ENCODE peak calls at places on chromosomes 4 and X, in seven cellular contexts. D is A549, S is testis, F is HepG2, P is ovary, Y is heart left ventricle, U is lower leg skin. I is an unnamed sample.

GRCh38 chr4:139666735-139667266 is 1.2 kb downstream of the MGST2 start:
- DNase-seq in P (peak), F (peak), D (no peak), S (peak), U (no peak), Y (peak), I (peak)

GRCh38 chr4:126533176-126533575 is 1099.6 kb upstream of the INTU start:
- DNase-seq in D (no peak), Y (no peak), P (no peak), S (no peak), U (no peak), F (no peak), I (no peak)

GRCh38 chr4:57078685-57079521 is 31.3 kb downstream of the IGFBP7 start:
- DNase-seq in P (no peak), F (peak), S (no peak), U (no peak), Y (no peak), D (no peak), I (peak)

GRCh38 chrX:111444881-111445280 is 32.9 kb upstream of the DCX start:
- DNase-seq in Y (no peak), D (no peak), P (no peak), S (no peak), U (no peak), F (no peak), I (no peak)

GRCh38 chr4:128528177-128528576 is 240.6 kb upstream of the PGRMC2 start:
- DNase-seq in F (no peak), U (no peak), S (no peak), P (no peak), D (no peak), Y (no peak), I (no peak)

GRCh38 chr4:72312032-72312650 is 256.9 kb downstream of the ADAMTS3 start:
- DNase-seq in Y (peak), U (peak), S (peak), D (no peak), P (peak), F (peak), I (peak)

GRCh38 chrX:150032742-150033141 is 94.5 kb upstream of the EOLA2 start:
- DNase-seq in D (no peak), S (no peak), P (no peak), F (no peak), Y (no peak), U (no peak), I (no peak)

GRCh38 chrX:51803833-51804232 is 60.6 kb downstream of the GSPT2 start:
- DNase-seq in F (no peak), P (no peak), D (no peak), S (no peak), U (no peak), Y (no peak), I (no peak)

GRCh38 chr4:186953601-186954260 is 230.1 kb upstream of the FAT1 start:
- DNase-seq in U (no peak), S (no peak), P (no peak), F (no peak), D (no peak), Y (peak), I (no peak)

GRCh38 chr4:41619161-41619560 is 81.2 kb downstream of the LIMCH1 start:
- DNase-seq in S (no peak), P (no peak), F (no peak), U (no peak), Y (no peak), D (no peak), I (no peak)

GRCh38 chr4:8101213-8101781 is 57.3 kb downstream of the ABLIM2 start:
- DNase-seq in S (peak), P (peak), D (no peak), Y (no peak), F (peak), U (peak), I (no peak)

GRCh38 chrX:42546800-42547199 is 231.2 kb downstream of the PPP1R2C start:
- DNase-seq in U (no peak), S (no peak), F (no peak), D (no peak), Y (no peak), P (no peak), I (no peak)

GRCh38 chr4:27506401-27506800 is 645.8 kb downstream of the STIM2 start:
- DNase-seq in Y (no peak), P (no peak), U (no peak), D (no peak), F (no peak), S (no peak), I (no peak)

GRCh38 chr4:52588097-52588496 is 71.0 kb downstream of the USP46 start:
- DNase-seq in Y (peak), P (peak), F (peak), D (no peak), U (no peak), S (peak), I (peak)

GRCh38 chr4:79209822-79210635 is 115.8 kb downstream of the NAA11 start:
- DNase-seq in Y (no peak), D (no peak), F (peak), S (peak), P (no peak), U (no peak), I (no peak)

DNA sequence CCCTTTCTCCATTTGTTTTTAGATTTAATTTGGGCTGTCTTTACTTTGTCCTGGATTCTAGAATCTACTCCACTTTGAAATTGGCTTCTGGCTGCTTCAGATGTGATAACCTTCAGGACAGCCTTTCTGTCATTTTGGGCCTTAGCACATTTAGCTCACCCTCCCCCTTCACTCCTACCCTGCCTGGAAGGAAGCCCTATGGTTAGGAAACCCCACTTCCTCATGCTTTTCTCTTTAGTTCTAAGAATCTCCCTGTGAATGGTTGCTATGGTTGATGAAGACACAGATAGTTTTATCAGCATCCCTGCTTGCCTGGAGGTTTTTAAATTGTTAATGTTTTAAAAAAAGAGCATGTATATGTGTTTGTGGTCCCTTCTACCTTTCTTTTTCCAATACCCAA is 100.7 kb upstream of the PTPN13 start:
- DNase-seq in Y (no peak), S (no peak), D (no peak), U (no peak), P (no peak), F (no peak), I (no peak)
- H3K4me3 ChIP-seq in Y (no peak), S (no peak), D (no peak), U (no peak), P (no peak), F (no peak), I (no peak)

DNA sequence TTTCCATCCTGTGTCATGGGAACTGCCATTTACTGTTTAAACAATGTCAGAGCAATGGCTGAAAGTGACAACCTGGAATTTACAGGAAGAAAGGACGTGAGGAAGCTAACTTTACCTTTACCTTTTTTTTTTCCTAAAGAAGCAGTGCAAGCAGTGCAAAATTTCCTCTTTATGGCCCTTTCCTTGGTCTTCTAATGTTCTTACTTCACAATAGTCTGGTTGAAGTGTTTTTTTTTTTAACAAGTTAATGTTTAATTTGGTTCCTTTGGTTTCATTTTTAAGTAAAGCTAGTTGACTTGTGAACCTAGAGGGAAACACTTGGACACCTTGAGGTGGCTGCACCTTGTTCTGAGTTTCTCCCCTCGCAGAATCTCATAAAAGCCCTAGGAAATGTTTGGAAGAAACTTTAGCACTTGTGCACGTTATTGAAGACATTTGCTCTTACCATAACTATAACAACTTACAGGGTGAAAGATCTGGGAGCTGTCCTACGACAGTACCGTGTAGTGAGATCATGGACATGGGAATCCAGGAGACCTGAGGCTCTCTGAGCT is 1.8 kb downstream of the SGMS2 start:
- DNase-seq in P (no peak), F (no peak), U (no peak), S (no peak), Y (no peak), D (peak), I (peak)
- TF ChIP-seq POLR2A in P (no peak), F (no peak), U (no peak), S (no peak), Y (no peak), D (no peak), I (peak)

GRCh38 chr4:180060159-180060889 is 2182.9 kb upstream of the TENM3 start:
- DNase-seq in F (no peak), S (no peak), Y (no peak), U (no peak), D (peak), P (no peak), I (no peak)
- H3K4me3 ChIP-seq in F (no peak), S (no peak), Y (no peak), U (no peak), D (no peak), P (no peak), I (no peak)

GRCh38 chrX:119398974-119399771 is at the start of gene SLC25A43:
- DNase-seq in U (peak), D (peak), F (no peak), P (peak), S (peak), Y (peak), I (peak)
- TF ChIP-seq POLR2A in U (no peak), D (peak), F (peak), P (no peak), S (no peak), Y (no peak), I (peak)

GRCh38 chr4:145218251-145218650 is 37.9 kb upstream of the OTUD4 start:
- DNase-seq in P (no peak), D (no peak), F (no peak), S (no peak), U (no peak), Y (no peak), I (no peak)

GRCh38 chr4:145216532-145216931 is 36.1 kb upstream of the OTUD4 start:
- DNase-seq in F (no peak), U (no peak), D (no peak), Y (no peak), S (no peak), P (no peak), I (no peak)

GRCh38 chr4:145213245-145213644 is 32.9 kb upstream of the OTUD4 start:
- DNase-seq in S (no peak), P (no peak), D (no peak), F (no peak), Y (no peak), U (no peak), I (no peak)

GRCh38 chr4:145217339-145217738 is 37.0 kb upstream of the OTUD4 start:
- DNase-seq in P (no peak), Y (no peak), U (no peak), S (no peak), D (no peak), F (no peak), I (no peak)
- H3K4me3 ChIP-seq in P (no peak), Y (no peak), U (no peak), S (no peak), D (no peak), F (no peak), I (no peak)

GRCh38 chrX:153414838-153415552 is 3.7 kb downstream of the ZFP92 start:
- DNase-seq in F (no peak), U (no peak), P (peak), D (no peak), Y (no peak), S (no peak), I (no peak)

GRCh38 chrX:153411255-153411987 is at the start of gene ZFP92:
- DNase-seq in P (peak), Y (peak), U (no peak), S (no peak), F (no peak), D (no peak), I (peak)

GRCh38 chrX:153411988-153412574 is 809 bp downstream of the ZFP92 start:
- DNase-seq in F (no peak), Y (no peak), U (no peak), P (no peak), D (no peak), S (no peak), I (no peak)

GRCh38 chrX:153413731-153414130 is 2.5 kb downstream of the ZFP92 start:
- DNase-seq in S (no peak), F (no peak), Y (no peak), U (no peak), D (no peak), P (no peak), I (no peak)

GRCh38 chrX:153412746-153413720 is 1.8 kb downstream of the ZFP92 start:
- DNase-seq in P (no peak), S (no peak), D (no peak), F (no peak), Y (no peak), U (no peak), I (no peak)
- TF ChIP-seq POLR2A in P (no peak), S (no peak), D (no peak), F (no peak), Y (no peak), U (no peak), I (no peak)

GRCh38 chr4:808860-809570 is 16.9 kb downstream of the CPLX1 start:
- DNase-seq in P (no peak), U (no peak), S (no peak), F (no peak), Y (no peak), D (no peak), I (no peak)

GRCh38 chr4:804804-805203 is 21.1 kb downstream of the CPLX1 start:
- DNase-seq in U (no peak), P (no peak), D (no peak), S (peak), Y (no peak), F (no peak), I (no peak)

GRCh38 chr4:801436-802124 is 24.3 kb downstream of the CPLX1 start:
- DNase-seq in D (no peak), P (no peak), U (no peak), Y (no peak), S (no peak), F (no peak), I (no peak)

GRCh38 chr4:807792-808191 is 18.1 kb downstream of the CPLX1 start:
- DNase-seq in P (no peak), S (no peak), U (no peak), D (no peak), F (no peak), Y (no peak), I (peak)

DNA sequence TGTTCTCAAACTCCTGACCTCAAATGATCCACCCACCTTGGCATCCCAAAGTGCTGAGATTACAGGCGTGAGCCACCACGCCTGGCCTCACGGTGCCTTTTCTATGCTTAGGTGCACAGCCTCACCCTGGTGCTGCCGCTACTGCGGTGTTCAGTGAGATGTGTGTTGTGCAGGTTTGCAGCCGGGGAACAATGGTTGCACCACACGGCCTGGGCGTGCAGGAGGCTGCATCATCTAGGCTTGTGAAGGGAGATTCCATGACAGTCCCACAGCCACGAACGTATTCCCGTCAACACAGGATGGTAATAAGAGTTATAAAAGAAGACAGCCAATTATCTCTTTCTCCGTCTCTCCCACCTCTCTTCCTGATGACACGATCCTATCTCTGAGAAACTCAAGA is 22.0 kb downstream of the CPLX1 start:
- DNase-seq in F (no peak), Y (no peak), U (no peak), S (no peak), P (no peak), D (no peak), I (no peak)
- H3K4me3 ChIP-seq in F (no peak), Y (no peak), U (no peak), S (peak), P (no peak), D (no peak), I (no peak)

GRCh38 chrX:23907106-23907495 is 637 bp downstream of the APOO start:
- DNase-seq in S (no peak), P (no peak), U (no peak), Y (no peak), D (no peak), F (no peak), I (no peak)

GRCh38 chrX:23908219-23909003 is 605 bp downstream of the CXorf58 start:
- DNase-seq in U (no peak), S (no peak), P (no peak), Y (no peak), F (no peak), D (no peak), I (peak)

GRCh38 chrX:23904096-23904495 is 3.6 kb downstream of the APOO start:
- DNase-seq in U (no peak), Y (no peak), D (no peak), F (no peak), P (no peak), S (no peak), I (no peak)

GRCh38 chrX:23911436-23911835 is 3.6 kb downstream of the CXorf58 start:
- DNase-seq in F (no peak), P (no peak), D (no peak), U (no peak), S (no peak), Y (no peak), I (no peak)

GRCh38 chrX:23907496-23908218 is at the start of the genes APOO and CXorf58:
- DNase-seq in P (peak), F (peak), Y (peak), U (peak), S (peak), D (peak), I (peak)
- TF ChIP-seq POLR2A in P (no peak), F (no peak), Y (no peak), U (no peak), S (no peak), D (peak), I (peak)

GRCh38 chr4:147056951-147057630 is 111.4 kb upstream of the TTC29 start:
- DNase-seq in S (no peak), U (no peak), Y (no peak), F (no peak), D (no peak), P (no peak), I (no peak)
- H3K4me3 ChIP-seq in S (no peak), U (no peak), Y (peak), F (peak), D (peak), P (peak), I (no peak)

GRCh38 chrX:54181196-54181953 is 1.7 kb downstream of the FAM120C start:
- DNase-seq in P (no peak), F (no peak), Y (no peak), U (no peak), S (no peak), D (no peak), I (peak)

GRCh38 chrX:54184474-54184873 is 1.4 kb upstream of the FAM120C start:
- DNase-seq in S (no peak), D (no peak), P (no peak), F (no peak), U (no peak), Y (no peak), I (no peak)

GRCh38 chrX:54182864-54183613 is at the start of gene FAM120C:
- DNase-seq in U (peak), F (peak), P (peak), Y (peak), S (peak), D (peak), I (peak)

GRCh38 chrX:54180403-54180802 is 2.7 kb downstream of the FAM120C start:
- DNase-seq in Y (no peak), D (no peak), S (no peak), F (no peak), P (no peak), U (no peak), I (no peak)

DNA sequence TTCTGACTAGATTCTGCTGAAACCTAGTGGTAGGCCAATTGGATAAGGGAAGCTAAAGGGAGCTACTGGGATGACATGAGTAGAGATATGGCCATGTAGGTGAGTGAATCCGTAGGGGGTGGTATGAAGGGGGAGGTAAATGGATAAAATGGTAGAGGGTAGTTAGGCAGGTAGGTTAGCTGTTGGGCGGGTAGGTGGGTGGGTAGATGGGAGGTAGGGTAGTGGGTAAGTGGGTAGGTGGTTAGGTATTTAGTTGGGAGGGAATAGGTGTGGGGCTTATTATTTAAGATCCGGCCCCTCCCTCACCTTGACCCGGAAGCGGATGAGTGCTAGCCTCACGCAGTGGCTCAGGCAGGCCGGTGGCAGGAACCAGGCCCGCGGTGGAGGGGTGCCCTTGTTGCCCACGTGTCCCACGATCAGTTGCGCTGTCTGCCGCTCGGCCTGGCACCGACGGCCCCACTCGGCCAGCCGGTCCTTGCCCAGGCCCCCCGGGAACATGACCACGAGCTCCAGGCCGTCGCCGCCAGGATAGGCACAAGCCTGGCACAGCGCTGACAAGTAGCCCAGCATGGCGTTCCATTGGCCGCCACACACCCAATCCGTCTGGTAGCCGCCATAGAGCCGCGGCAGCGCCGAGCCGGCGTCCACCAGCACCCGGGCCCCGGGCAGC is 725 bp downstream of the FAM120C start:
- DNase-seq in P (peak), Y (peak), D (peak), U (peak), S (peak), F (peak), I (peak)
- TF ChIP-seq POLR2A in P (no peak), Y (no peak), D (peak), U (no peak), S (no peak), F (peak), I (no peak)

I was measured in body of pancreas.